ENCODE peak calls at places on chromosomes 4 and X, in eight cellular contexts. B is A549, F is spleen, R is heart left ventricle, U is body of pancreas, Y is esophagus squamous epithelium, H is uterus, Q is right lobe of liver. O is an unnamed sample.
A peak's percentile ranks its signal among the peaks of the same experiment; 100 is the strongest.

GRCh38 chr4:73847507-73848182 is 5.5 kb upstream of the PF4V1 start:
- DNase-seq in B (no peak), F (no peak), R (no peak), U (no peak), Y (no peak), H (no peak), Q (no peak), O (no peak)

GRCh38 chrX:48957477-48957826 is at the start of gene OTUD5:
- DNase-seq in B (peak; percentile 64), F (peak; percentile 93), R (peak; percentile 80), U (peak; percentile 70), Y (no peak), H (no peak), Q (no peak), O (peak; percentile 68)

GRCh38 chrX:40845331-40845911 is 110.1 kb upstream of the MED14 start:
- DNase-seq in B (no peak), F (no peak), R (no peak), U (no peak), Y (no peak), H (peak; percentile 41), Q (no peak), O (peak; percentile 31)

GRCh38 chr4:80197601-80198444 is 520 bp downstream of the PRDM8 start:
- DNase-seq in B (no peak), F (peak; percentile 79), R (no peak), U (no peak), Y (no peak), H (no peak), Q (no peak), O (peak; percentile 42)

GRCh38 chrX:140572724-140573123 is 67.9 kb upstream of the SOX3 start:
- DNase-seq in B (peak; percentile 1), F (no peak), R (no peak), U (peak; percentile 61), Y (no peak), H (no peak), Q (peak; percentile 40), O (no peak)

GRCh38 chr4:6487466-6487865 is 15.1 kb upstream of the PPP2R2C start:
- DNase-seq in B (no peak), F (no peak), R (no peak), U (no peak), Y (no peak), H (no peak), Q (no peak), O (no peak)

GRCh38 chrX:93791304-93791703 is 117.3 kb downstream of the FAM133A start:
- DNase-seq in B (no peak), F (no peak), R (no peak), U (no peak), Y (no peak), H (no peak), Q (no peak), O (no peak)

GRCh38 chr4:107380190-107380589 is 339.8 kb downstream of the PAPSS1 start:
- DNase-seq in B (no peak), F (no peak), R (no peak), U (no peak), Y (no peak), H (no peak), Q (no peak), O (no peak)

GRCh38 chr4:8242782-8243556 is 26.6 kb upstream of the HTRA3 start:
- DNase-seq in B (no peak), F (no peak), R (no peak), U (no peak), Y (no peak), H (no peak), Q (no peak), O (no peak)

GRCh38 chr4:185709802-185710486 is 102.0 kb downstream of the SORBS2 start:
- DNase-seq in B (no peak), F (no peak), R (no peak), U (no peak), Y (no peak), H (no peak), Q (no peak), O (no peak)

GRCh38 chr4:2298548-2298991 is 36.7 kb upstream of the MXD4 start:
- DNase-seq in B (no peak), F (peak; percentile 75), R (peak; percentile 47), U (no peak), Y (no peak), H (no peak), Q (peak; percentile 39), O (no peak)

GRCh38 chrX:154431321-154431720 is 2.8 kb downstream of the ATP6AP1 start:
- DNase-seq in B (no peak), F (no peak), R (no peak), U (no peak), Y (no peak), H (no peak), Q (no peak), O (no peak)

GRCh38 chr4:156949373-156949814 is 22.2 kb downstream of the PDGFC start:
- DNase-seq in B (no peak), F (no peak), R (no peak), U (no peak), Y (no peak), H (no peak), Q (no peak), O (no peak)

GRCh38 chrX:136789856-136790255 is 9.1 kb upstream of the ARHGEF6 start:
- DNase-seq in B (no peak), F (no peak), R (no peak), U (no peak), Y (no peak), H (no peak), Q (no peak), O (no peak)

GRCh38 chr4:153451931-153452660 is 14.1 kb upstream of the TMEM131L start:
- DNase-seq in B (no peak), F (peak; percentile 79), R (no peak), U (peak; percentile 68), Y (no peak), H (no peak), Q (no peak), O (no peak)

GRCh38 chrX:84160736-84161135 is 27.3 kb downstream of the RPS6KA6 start:
- DNase-seq in B (no peak), F (no peak), R (no peak), U (no peak), Y (no peak), H (no peak), Q (no peak), O (no peak)

GRCh38 chr4:175418511-175418910 is 393.6 kb downstream of the GPM6A start:
- DNase-seq in B (no peak), F (no peak), R (no peak), U (no peak), Y (no peak), H (no peak), Q (no peak), O (no peak)

DNA sequence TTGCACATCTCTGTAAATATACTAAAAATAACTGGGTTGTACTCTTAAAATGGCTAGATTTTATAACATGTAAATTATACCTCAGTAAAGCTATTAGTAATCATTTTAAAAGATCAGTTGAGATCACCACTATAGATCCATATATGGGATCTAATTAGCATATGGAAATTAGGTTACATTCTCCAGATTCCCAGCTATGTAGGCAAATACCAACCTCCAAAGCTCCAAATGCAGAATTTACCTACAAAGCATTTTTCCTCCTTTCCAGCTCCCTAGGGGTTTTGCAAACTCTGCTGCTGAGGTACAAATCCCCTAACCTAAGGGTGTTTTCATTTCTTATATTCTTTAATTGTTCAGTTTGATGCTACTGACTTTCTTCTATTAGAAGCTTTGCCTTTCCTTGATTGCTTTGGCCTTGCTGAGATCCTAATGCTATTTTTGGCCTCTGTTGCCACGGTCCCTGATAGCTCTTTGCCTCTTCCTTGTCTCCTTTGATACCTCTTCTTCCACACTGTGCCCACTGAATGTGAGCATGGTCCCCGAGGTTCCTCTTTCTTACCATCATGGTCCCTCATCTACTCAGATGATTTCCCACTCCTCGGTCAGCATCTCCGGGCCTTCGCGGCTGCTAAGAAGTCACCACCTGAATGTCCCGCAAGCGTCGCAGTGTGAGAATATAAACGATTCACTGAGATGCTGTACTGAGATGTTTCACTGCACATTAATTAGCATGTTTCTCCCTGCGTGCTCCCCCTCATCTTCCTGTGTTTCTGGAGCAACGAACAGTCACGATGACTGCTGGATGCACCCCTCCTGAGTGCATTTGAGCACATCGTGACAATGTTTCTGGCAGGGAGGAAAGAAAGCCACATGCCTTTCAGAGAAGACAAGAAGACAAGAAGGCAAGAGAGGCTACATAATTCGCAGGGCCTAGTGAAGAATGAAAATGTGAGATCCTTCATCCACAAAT is 23.8 kb downstream of the ENPP6 start:
- DNase-seq in B (no peak), F (no peak), R (no peak), U (no peak), Y (no peak), H (no peak), Q (no peak), O (no peak)
- TF ChIP-seq POLR2A in B (no peak), F (no peak), R (no peak), U (no peak), Y (no peak), H (no peak), Q (no peak), O (no peak)

DNA sequence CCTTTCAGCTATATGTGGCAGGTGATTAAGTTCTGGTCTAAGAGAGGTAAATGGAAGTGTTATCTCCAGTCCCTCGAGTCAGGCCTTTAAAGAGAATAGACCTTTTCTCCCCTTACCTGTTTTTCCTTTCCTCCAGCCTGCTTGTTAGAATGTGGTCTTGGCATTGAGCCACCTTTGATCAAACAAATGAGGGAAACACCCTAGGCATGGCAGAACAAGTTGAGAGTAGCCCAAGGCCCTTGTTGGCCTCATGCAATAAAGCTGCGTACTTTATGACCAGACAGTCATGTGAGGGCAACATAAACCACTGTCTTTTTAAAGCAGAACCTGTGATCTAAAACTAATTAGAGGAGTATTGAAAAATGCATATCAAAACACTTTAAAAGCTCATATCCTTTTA is 13.2 kb upstream of the IL13RA2 start:
- DNase-seq in B (no peak), F (no peak), R (no peak), U (no peak), Y (no peak), H (no peak), Q (no peak), O (no peak)
- H3K27ac ChIP-seq in B (no peak overlapping the region), F (no peak overlapping the region), R (no peak overlapping the region), U (no peak overlapping the region), Y (peak overlapping the region; percentile 44), H (no peak overlapping the region), Q (no peak overlapping the region), O (no peak overlapping the region)

DNA sequence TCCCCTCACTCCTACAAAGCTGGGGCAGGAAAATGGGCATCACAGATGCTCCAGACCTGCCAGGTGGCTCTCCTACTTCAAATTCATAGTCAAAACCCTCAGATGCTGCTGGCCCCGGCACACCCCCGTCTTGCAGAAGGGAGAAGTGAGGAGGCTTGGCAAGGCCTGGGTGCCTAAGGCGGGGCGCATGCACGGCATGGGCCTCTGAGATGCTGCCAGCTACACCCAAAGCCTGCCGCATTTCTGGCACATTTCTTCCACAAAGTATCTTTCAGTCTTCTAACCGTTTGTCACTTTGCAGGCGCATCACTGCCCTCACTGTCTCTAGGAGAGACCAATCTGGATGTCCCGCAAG is 19.6 kb downstream of the WDR1 start:
- DNase-seq in B (no peak), F (no peak), R (no peak), U (no peak), Y (no peak), H (no peak), Q (no peak), O (no peak)
- TF ChIP-seq POLR2A in B (no peak), F (no peak), R (no peak), U (no peak), Y (no peak), H (no peak), Q (no peak), O (no peak)

DNA sequence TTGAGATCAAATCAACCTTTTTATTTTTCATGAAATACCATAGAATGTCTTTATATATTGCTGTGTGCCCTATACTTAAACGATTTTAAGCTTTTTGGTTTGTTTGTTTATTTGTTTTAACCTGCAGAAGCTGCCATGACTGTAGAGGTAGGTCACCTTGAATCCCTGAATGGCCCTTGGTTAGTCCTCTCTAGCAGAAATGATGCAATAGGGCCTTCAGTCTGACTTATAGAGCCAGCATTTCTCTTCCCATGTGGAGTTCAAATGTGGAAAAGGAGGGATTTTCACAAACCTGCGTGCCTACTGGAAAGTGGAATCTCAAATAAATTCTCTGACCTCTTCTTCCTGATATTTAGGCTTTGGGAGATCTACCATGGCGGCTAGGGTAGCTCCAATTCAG is 327.9 kb downstream of the MAPK10 start:
- DNase-seq in B (no peak), F (no peak), R (no peak), U (no peak), Y (no peak), H (no peak), Q (no peak), O (no peak)
- H3K27ac ChIP-seq in B (no peak overlapping the region), F (no peak overlapping the region), R (no peak overlapping the region), U (no peak overlapping the region), Y (peak overlapping the region; percentile 77), H (peak overlapping the region; percentile 58), Q (no peak overlapping the region), O (no peak overlapping the region)